ENCODE peak calls at places on chromosomes 3 and 15, in seven cellular contexts. One of them, this sample, is unnamed.

GRCh38 chr3:24929521-24929920 is 434.9 kb upstream of the THRB start:
- DNase-seq in adrenal gland: no peak
- DNase-seq in endodermal cell: no peak
- DNase-seq in PC-3: no peak
- DNase-seq in CD4-positive, alpha-beta memory T cell: no peak
- DNase-seq in heart right ventricle: no peak
- DNase-seq in HCT116: no peak
- DNase-seq in this sample: no peak

GRCh38 chr3:123075359-123075758 is 8.5 kb downstream of the PDIA5 start:
- DNase-seq in HCT116: peak; percentile 68
- DNase-seq in endodermal cell: peak; percentile 47
- DNase-seq in heart right ventricle: no peak
- DNase-seq in PC-3: peak; percentile 27
- DNase-seq in CD4-positive, alpha-beta memory T cell: no peak
- DNase-seq in adrenal gland: no peak
- DNase-seq in this sample: no peak

GRCh38 chr15:41806291-41807181 is 21.4 kb upstream of the JMJD7 start:
- DNase-seq in CD4-positive, alpha-beta memory T cell: no peak
- DNase-seq in PC-3: peak; percentile 75
- DNase-seq in endodermal cell: peak; percentile 75
- DNase-seq in heart right ventricle: peak; percentile 28
- DNase-seq in HCT116: peak; percentile 24
- DNase-seq in adrenal gland: no peak
- DNase-seq in this sample: no peak

GRCh38 chr3:75260-75659 is 121.3 kb upstream of the CHL1 start:
- DNase-seq in HCT116: no peak
- DNase-seq in endodermal cell: no peak
- DNase-seq in adrenal gland: no peak
- DNase-seq in heart right ventricle: no peak
- DNase-seq in CD4-positive, alpha-beta memory T cell: no peak
- DNase-seq in PC-3: no peak
- DNase-seq in this sample: no peak

GRCh38 chr15:68045289-68046265 is 8.5 kb upstream of the PIAS1 start:
- DNase-seq in adrenal gland: no peak
- DNase-seq in endodermal cell: peak; percentile 68
- DNase-seq in HCT116: no peak
- DNase-seq in CD4-positive, alpha-beta memory T cell: no peak
- DNase-seq in PC-3: no peak
- DNase-seq in heart right ventricle: no peak
- DNase-seq in this sample: no peak

GRCh38 chr3:162353414-162353813 is 856.8 kb downstream of the OTOL1 start:
- DNase-seq in adrenal gland: no peak
- DNase-seq in PC-3: no peak
- DNase-seq in HCT116: no peak
- DNase-seq in endodermal cell: no peak
- DNase-seq in CD4-positive, alpha-beta memory T cell: no peak
- DNase-seq in heart right ventricle: no peak
- DNase-seq in this sample: no peak

GRCh38 chr3:150149651-150150051 is 179.0 kb upstream of the PFN2 start:
- DNase-seq in endodermal cell: no peak
- DNase-seq in PC-3: peak; percentile 94
- DNase-seq in HCT116: no peak
- DNase-seq in heart right ventricle: peak; percentile 20
- DNase-seq in adrenal gland: no peak
- DNase-seq in CD4-positive, alpha-beta memory T cell: no peak
- DNase-seq in this sample: no peak

GRCh38 chr15:96321422-96322391 is 8.8 kb upstream of the NR2F2 start:
- DNase-seq in heart right ventricle: peak; percentile 23
- DNase-seq in adrenal gland: no peak
- DNase-seq in CD4-positive, alpha-beta memory T cell: no peak
- DNase-seq in HCT116: no peak
- DNase-seq in endodermal cell: peak; percentile 73
- DNase-seq in PC-3: peak; percentile 16
- DNase-seq in this sample: no peak

GRCh38 chr15:64019764-64020163 is 26.5 kb downstream of the DAPK2 start:
- DNase-seq in heart right ventricle: peak; percentile 57
- DNase-seq in adrenal gland: no peak
- DNase-seq in PC-3: peak; percentile 94
- DNase-seq in endodermal cell: no peak
- DNase-seq in CD4-positive, alpha-beta memory T cell: no peak
- DNase-seq in HCT116: no peak
- DNase-seq in this sample: no peak

GRCh38 chr3:134334901-134335280 is 39.4 kb downstream of the AMOTL2 start:
- DNase-seq in heart right ventricle: no peak
- DNase-seq in PC-3: no peak
- DNase-seq in HCT116: no peak
- DNase-seq in endodermal cell: no peak
- DNase-seq in adrenal gland: no peak
- DNase-seq in CD4-positive, alpha-beta memory T cell: no peak
- DNase-seq in this sample: no peak

GRCh38 chr3:45942051-45942825 is 1.0 kb upstream of the CXCR6 start:
- DNase-seq in adrenal gland: no peak
- DNase-seq in CD4-positive, alpha-beta memory T cell: no peak
- DNase-seq in PC-3: peak; percentile 16
- DNase-seq in HCT116: no peak
- DNase-seq in endodermal cell: no peak
- DNase-seq in heart right ventricle: no peak
- DNase-seq in this sample: no peak

GRCh38 chr15:69450968-69451695 is 1.5 kb upstream of the RPLP1 start:
- DNase-seq in heart right ventricle: no peak
- DNase-seq in HCT116: no peak
- DNase-seq in PC-3: peak; percentile 35
- DNase-seq in CD4-positive, alpha-beta memory T cell: no peak
- DNase-seq in endodermal cell: no peak
- DNase-seq in adrenal gland: no peak
- DNase-seq in this sample: no peak

GRCh38 chr3:73547427-73548036 is 77.2 kb downstream of the PDZRN3 start:
- DNase-seq in adrenal gland: no peak
- DNase-seq in PC-3: no peak
- DNase-seq in CD4-positive, alpha-beta memory T cell: no peak
- DNase-seq in HCT116: no peak
- DNase-seq in endodermal cell: no peak
- DNase-seq in heart right ventricle: no peak
- DNase-seq in this sample: no peak

GRCh38 chr3:13308406-13308805 is 111.7 kb downstream of the NUP210 start:
- DNase-seq in adrenal gland: no peak
- DNase-seq in heart right ventricle: no peak
- DNase-seq in endodermal cell: peak; percentile 93
- DNase-seq in CD4-positive, alpha-beta memory T cell: peak; percentile 25
- DNase-seq in HCT116: peak; percentile 24
- DNase-seq in PC-3: peak; percentile 72
- DNase-seq in this sample: no peak

GRCh38 chr15:38721549-38721948 is 156.9 kb upstream of the RASGRP1 start:
- DNase-seq in HCT116: no peak
- DNase-seq in adrenal gland: no peak
- DNase-seq in heart right ventricle: no peak
- DNase-seq in PC-3: no peak
- DNase-seq in endodermal cell: no peak
- DNase-seq in CD4-positive, alpha-beta memory T cell: no peak
- DNase-seq in this sample: no peak

GRCh38 chr15:49370782-49371181 is 52.3 kb upstream of the FGF7 start:
- DNase-seq in endodermal cell: no peak
- DNase-seq in HCT116: peak; percentile 13
- DNase-seq in PC-3: peak; percentile 52
- DNase-seq in CD4-positive, alpha-beta memory T cell: no peak
- DNase-seq in adrenal gland: no peak
- DNase-seq in heart right ventricle: no peak
- DNase-seq in this sample: no peak

GRCh38 chr3:63968612-63969350 is 54.5 kb downstream of the PSMD6 start:
- DNase-seq in heart right ventricle: no peak
- DNase-seq in adrenal gland: no peak
- DNase-seq in endodermal cell: no peak
- DNase-seq in HCT116: no peak
- DNase-seq in PC-3: no peak
- DNase-seq in CD4-positive, alpha-beta memory T cell: no peak
- DNase-seq in this sample: no peak

DNA sequence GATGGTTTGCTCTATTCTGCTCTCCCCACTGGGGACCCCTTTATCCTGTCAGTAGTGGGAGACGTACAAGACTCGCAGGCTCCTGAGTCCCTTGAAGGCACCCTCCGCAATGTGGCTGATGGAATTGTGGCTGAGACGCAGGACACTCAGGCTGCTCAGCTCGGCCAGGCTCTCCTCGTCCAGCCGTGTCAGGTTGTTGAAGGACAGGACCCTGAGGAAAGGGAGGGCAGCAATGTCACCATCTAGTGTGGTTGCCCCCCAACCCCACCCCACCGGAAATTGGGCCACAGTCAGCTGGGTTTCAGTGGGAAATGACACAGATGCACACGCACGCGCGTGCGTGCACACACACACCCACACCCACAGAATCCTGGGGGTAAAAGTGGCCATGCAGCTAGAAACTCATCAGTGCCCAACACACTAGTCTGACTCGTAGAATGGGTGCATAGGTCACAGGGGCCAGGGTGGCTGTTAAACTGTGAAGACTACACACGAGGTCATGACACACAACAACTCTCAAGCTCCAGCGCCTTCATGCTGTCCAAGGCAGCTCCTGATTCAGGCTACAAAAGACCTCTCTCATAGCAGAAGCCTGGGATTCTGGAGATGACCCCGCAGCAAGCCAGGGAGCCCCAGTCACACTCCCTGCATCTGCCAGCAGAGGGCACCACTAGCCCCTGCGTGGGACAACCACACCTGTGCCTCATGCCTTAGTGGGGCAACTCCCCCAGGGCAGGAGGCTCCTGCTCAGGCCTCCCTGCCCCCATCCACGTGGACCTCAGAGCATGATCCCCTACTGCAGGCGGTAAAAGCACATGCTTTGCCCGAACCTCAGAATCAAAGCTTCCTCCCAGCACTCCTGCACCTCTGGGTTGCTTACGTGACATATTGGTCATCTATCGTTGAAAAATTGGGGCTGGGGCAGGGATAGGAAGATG is 93.3 kb downstream of the LRIG1 start:
- DNase-seq in heart right ventricle: peak; percentile 71
- DNase-seq in HCT116: peak; percentile 19
- DNase-seq in adrenal gland: peak; percentile 66
- DNase-seq in CD4-positive, alpha-beta memory T cell: peak; percentile 67
- DNase-seq in PC-3: peak; percentile 67
- DNase-seq in endodermal cell: peak; percentile 95
- DNase-seq in this sample: peak; percentile 65
- H3K4me1 ChIP-seq in heart right ventricle: peaks cover 34% of the 10 kb centered on the region
- H3K4me1 ChIP-seq in HCT116: no peaks in the 10 kb centered on the region
- H3K4me1 ChIP-seq in adrenal gland: no peaks in the 10 kb centered on the region
- H3K4me1 ChIP-seq in CD4-positive, alpha-beta memory T cell: no peaks in the 10 kb centered on the region
- H3K4me1 ChIP-seq in PC-3: no peaks in the 10 kb centered on the region
- H3K4me1 ChIP-seq in endodermal cell: no peaks in the 10 kb centered on the region
- H3K4me1 ChIP-seq in this sample: no peaks in the 10 kb centered on the region

GRCh38 chr3:194588741-194589140 is 44.5 kb downstream of the TMEM44 start:
- DNase-seq in heart right ventricle: no peak
- DNase-seq in HCT116: no peak
- DNase-seq in endodermal cell: no peak
- DNase-seq in PC-3: no peak
- DNase-seq in adrenal gland: no peak
- DNase-seq in CD4-positive, alpha-beta memory T cell: no peak
- DNase-seq in this sample: no peak

GRCh38 chr3:194585880-194586281 is 47.3 kb downstream of the TMEM44 start:
- DNase-seq in heart right ventricle: no peak
- DNase-seq in CD4-positive, alpha-beta memory T cell: no peak
- DNase-seq in adrenal gland: no peak
- DNase-seq in HCT116: no peak
- DNase-seq in endodermal cell: no peak
- DNase-seq in PC-3: no peak
- DNase-seq in this sample: no peak

GRCh38 chr3:194587438-194587931 is 45.7 kb downstream of the TMEM44 start:
- DNase-seq in PC-3: peak; percentile 43
- DNase-seq in adrenal gland: no peak
- DNase-seq in CD4-positive, alpha-beta memory T cell: no peak
- DNase-seq in HCT116: no peak
- DNase-seq in heart right ventricle: peak; percentile 67
- DNase-seq in endodermal cell: no peak
- DNase-seq in this sample: no peak

GRCh38 chr3:194588236-194588635 is 45.0 kb downstream of the TMEM44 start:
- DNase-seq in HCT116: no peak
- DNase-seq in heart right ventricle: no peak
- DNase-seq in PC-3: no peak
- DNase-seq in adrenal gland: no peak
- DNase-seq in CD4-positive, alpha-beta memory T cell: no peak
- DNase-seq in endodermal cell: no peak
- DNase-seq in this sample: no peak

DNA sequence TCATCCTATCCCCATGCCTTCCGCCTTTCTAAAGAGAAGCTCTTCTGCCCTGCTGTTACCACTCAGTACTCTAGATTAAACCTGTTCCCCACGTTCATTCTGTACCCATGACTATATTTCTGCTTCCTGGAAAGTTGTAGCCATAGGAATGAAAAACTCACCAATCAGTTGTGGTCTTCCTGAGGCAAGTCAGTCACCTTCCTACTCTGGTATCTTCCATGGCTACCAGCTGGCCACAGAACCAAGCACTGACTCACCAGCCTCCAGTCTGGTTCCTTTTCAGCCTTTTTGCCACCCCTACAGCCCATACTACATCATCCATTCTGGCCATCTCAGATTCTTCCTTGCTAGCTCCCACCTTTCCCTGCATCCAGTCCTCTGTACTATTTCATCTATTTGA is 46.4 kb downstream of the TMEM44 start:
- DNase-seq in CD4-positive, alpha-beta memory T cell: no peak
- DNase-seq in adrenal gland: no peak
- DNase-seq in PC-3: peak; percentile 41
- DNase-seq in endodermal cell: no peak
- DNase-seq in heart right ventricle: no peak
- DNase-seq in HCT116: no peak
- DNase-seq in this sample: no peak
- H3K27ac ChIP-seq in CD4-positive, alpha-beta memory T cell: no peak overlapping the region
- H3K27ac ChIP-seq in adrenal gland: peak overlapping the region; percentile 63
- H3K27ac ChIP-seq in PC-3: peak overlapping the region; percentile 68
- H3K27ac ChIP-seq in endodermal cell: no peak overlapping the region
- H3K27ac ChIP-seq in heart right ventricle: peak overlapping the region; percentile 81
- H3K27ac ChIP-seq in HCT116: no peak overlapping the region
- H3K27ac ChIP-seq in this sample: no peak overlapping the region

GRCh38 chr3:61875488-61875887 is 314.1 kb downstream of the PTPRG start:
- DNase-seq in CD4-positive, alpha-beta memory T cell: no peak
- DNase-seq in HCT116: no peak
- DNase-seq in adrenal gland: no peak
- DNase-seq in PC-3: no peak
- DNase-seq in endodermal cell: no peak
- DNase-seq in heart right ventricle: no peak
- DNase-seq in this sample: no peak
- H3K4me3 ChIP-seq in CD4-positive, alpha-beta memory T cell: no peak overlapping the region
- H3K4me3 ChIP-seq in HCT116: no peak overlapping the region
- H3K4me3 ChIP-seq in adrenal gland: no peak overlapping the region
- H3K4me3 ChIP-seq in PC-3: no peak overlapping the region
- H3K4me3 ChIP-seq in endodermal cell: no peak overlapping the region
- H3K4me3 ChIP-seq in heart right ventricle: no peak overlapping the region
- H3K4me3 ChIP-seq in this sample: no peak overlapping the region

DNA sequence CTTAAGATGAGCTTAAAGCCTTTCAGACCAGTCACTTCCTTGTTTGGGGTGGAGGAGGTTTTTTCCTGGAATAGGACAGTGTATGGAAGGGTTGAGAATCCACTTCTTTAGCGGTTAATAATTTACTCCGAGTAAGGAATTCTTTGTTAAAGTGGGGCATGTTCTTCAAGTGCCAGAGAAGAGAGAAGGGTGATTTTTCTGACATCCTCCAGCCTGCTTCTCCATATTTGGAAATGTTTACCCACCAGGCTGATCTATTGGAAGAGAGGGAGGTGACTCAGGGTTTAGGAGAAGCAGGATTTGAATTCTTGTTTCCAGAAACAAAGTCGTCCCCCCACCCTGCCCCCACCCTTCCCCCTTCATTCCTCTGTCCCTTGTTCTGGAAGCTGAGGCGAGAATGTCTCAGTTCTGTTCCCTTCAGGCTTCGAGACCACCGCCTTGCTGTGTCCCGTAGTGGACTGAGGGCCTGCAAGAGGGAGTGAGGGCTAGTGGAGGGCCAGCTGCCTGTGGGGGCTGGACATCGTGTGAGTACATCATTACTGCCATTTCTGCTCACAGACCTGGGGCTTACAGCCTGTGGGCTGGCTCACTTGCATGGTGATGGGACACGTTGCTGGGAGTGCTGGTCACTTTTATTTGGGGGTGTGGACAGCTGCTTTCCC is 58.5 kb downstream of the LPP start:
- DNase-seq in CD4-positive, alpha-beta memory T cell: no peak
- DNase-seq in HCT116: no peak
- DNase-seq in heart right ventricle: no peak
- DNase-seq in adrenal gland: no peak
- DNase-seq in endodermal cell: peak; percentile 80
- DNase-seq in PC-3: peak; percentile 30
- DNase-seq in this sample: no peak
- H3K4me1 ChIP-seq in CD4-positive, alpha-beta memory T cell: no peaks in the 10 kb centered on the region
- H3K4me1 ChIP-seq in HCT116: no peaks in the 10 kb centered on the region
- H3K4me1 ChIP-seq in heart right ventricle: peaks cover 17% of the 10 kb centered on the region
- H3K4me1 ChIP-seq in adrenal gland: peaks cover 27% of the 10 kb centered on the region
- H3K4me1 ChIP-seq in endodermal cell: peaks cover 5% of the 10 kb centered on the region
- H3K4me1 ChIP-seq in PC-3: no peaks in the 10 kb centered on the region
- H3K4me1 ChIP-seq in this sample: no peaks in the 10 kb centered on the region